ENCODE peak calls at places on chromosomes 7 and 10, in eight cellular contexts. J, P, F, Y, Q, G, S and L are unnamed samples.

GRCh38 chr7:29207469-29207868 is 12.9 kb downstream of the CHN2 start:
- DNase-seq in J (no peak), P (no peak), F (no peak), Y (no peak), Q (peak), G (no peak), S (peak), L (no peak)

GRCh38 chr7:6197801-6198551 is 74.4 kb downstream of the CYTH3 start:
- DNase-seq in J (no peak), P (no peak), F (no peak), Y (no peak), Q (no peak), G (no peak), S (no peak), L (no peak)

GRCh38 chr10:48464871-48465736 is 139.8 kb downstream of the ARHGAP22 start:
- DNase-seq in J (no peak), P (no peak), F (no peak), Y (no peak), Q (no peak), G (peak), S (no peak), L (no peak)

GRCh38 chr10:19638173-19638872 is 177.9 kb upstream of the PLXDC2 start:
- DNase-seq in J (no peak), P (peak), F (peak), Y (no peak), Q (peak), G (no peak), S (no peak), L (peak)

GRCh38 chr10:21519981-21520436 is 5.5 kb downstream of the SKIDA1 start:
- DNase-seq in J (no peak), P (peak), F (no peak), Y (no peak), Q (no peak), G (no peak), S (peak), L (no peak)

GRCh38 chr7:70325509-70326101 is 727.3 kb downstream of the AUTS2 start:
- DNase-seq in J (no peak), P (peak), F (no peak), Y (no peak), Q (peak), G (no peak), S (no peak), L (no peak)

GRCh38 chr10:96097865-96098264 is 32.2 kb upstream of the ZNF518A start:
- DNase-seq in J (no peak), P (no peak), F (no peak), Y (no peak), Q (no peak), G (no peak), S (no peak), L (no peak)

GRCh38 chr7:39507866-39508551 is 58.2 kb upstream of the YAE1 start:
- DNase-seq in J (no peak), P (no peak), F (no peak), Y (no peak), Q (no peak), G (no peak), S (no peak), L (no peak)